ENCODE peak calls at places on chromosome 15, in six cellular contexts. E is AG04450; T is keratinocyte; Q is dorsolateral prefrontal cortex; J is brain microvascular endothelial cell; Y is CD8-positive, alpha-beta T cell. S is an unnamed sample. For H3K27me3, the result is how much of the 10 kb centered on the place peaks cover.

GRCh38 chr15:92934706-92935105 is 34.6 kb downstream of the CHD2 start:
- DNase-seq in T (no peak), E (no peak), Q (no peak), Y (no peak), J (no peak), S (no peak)

GRCh38 chr15:53787349-53787748 is 27.9 kb upstream of the WDR72 start:
- DNase-seq in T (no peak), J (no peak), Y (no peak), E (no peak), Q (no peak), S (no peak)

GRCh38 chr15:77620297-77620696 is 12.4 kb downstream of the LINGO1 start:
- DNase-seq in Y (no peak), E (no peak), T (no peak), J (no peak), Q (no peak), S (no peak)

GRCh38 chr15:101504866-101505609 is 15.5 kb upstream of the PCSK6 start:
- DNase-seq in E (no peak), Q (no peak), Y (no peak), T (no peak), J (no peak), S (no peak)

GRCh38 chr15:100842756-100843730 is 36.6 kb upstream of the ALDH1A3 start:
- DNase-seq in T (no peak), Y (no peak), Q (no peak), E (peak), J (peak), S (peak)

GRCh38 chr15:82301296-82302016 is 38.8 kb downstream of the SAXO2 start:
- DNase-seq in Y (no peak), Q (no peak), J (no peak), T (no peak), E (no peak), S (no peak)

GRCh38 chr15:68433551-68433950 is 1.6 kb upstream of the ITGA11 start:
- DNase-seq in T (no peak), Y (no peak), Q (no peak), E (no peak), J (no peak), S (no peak)

GRCh38 chr15:67433495-67434099 is 87.3 kb upstream of the C15orf61 start:
- DNase-seq in Q (no peak), Y (no peak), T (no peak), E (peak), J (peak), S (no peak)

GRCh38 chr15:86892774-86893449 is 813.2 kb downstream of the AGBL1 start:
- DNase-seq in Q (no peak), Y (no peak), T (no peak), E (no peak), J (peak), S (no peak)

GRCh38 chr15:44668925-44669324 is 5.5 kb upstream of the SPG11 start:
- DNase-seq in Y (no peak), T (no peak), E (no peak), Q (no peak), J (no peak), S (no peak)

GRCh38 chr15:81163961-81164800 is 30.1 kb downstream of the CFAP161 start:
- DNase-seq in J (peak), Y (no peak), Q (no peak), E (peak), T (no peak), S (peak)

GRCh38 chr15:50353999-50354837 is 780 bp downstream of the GABPB1 start:
- DNase-seq in J (peak), T (peak), E (peak), Y (peak), Q (no peak), S (peak)

GRCh38 chr15:90401499-90401898 is 13.5 kb downstream of the IQGAP1 start:
- DNase-seq in Q (no peak), E (no peak), Y (no peak), T (no peak), J (no peak), S (no peak)

GRCh38 chr15:65208656-65209055 is 2.6 kb downstream of the CILP start:
- DNase-seq in E (no peak), Y (no peak), T (no peak), Q (no peak), J (no peak), S (no peak)

GRCh38 chr15:80070840-80071239 is 11.4 kb downstream of the ZFAND6 start:
- DNase-seq in Q (no peak), E (no peak), T (no peak), J (no peak), Y (no peak), S (no peak)

GRCh38 chr15:66440501-66440900 is 53.8 kb downstream of the MAP2K1 start:
- DNase-seq in E (no peak), T (no peak), J (no peak), Q (no peak), Y (no peak), S (no peak)

GRCh38 chr15:67109141-67110034 is 44.0 kb downstream of the SMAD3 start:
- DNase-seq in E (peak), J (peak), T (no peak), Y (no peak), Q (no peak), S (peak)

GRCh38 chr15:89034305-89034704 is 54.0 kb upstream of the ABHD2 start:
- DNase-seq in E (no peak), T (no peak), J (peak), Y (no peak), Q (no peak), S (no peak)

GRCh38 chr15:91942676-91943417 is 89.3 kb downstream of the SLCO3A1 start:
- DNase-seq in Y (peak), T (no peak), E (peak), Q (no peak), J (peak), S (peak)

DNA sequence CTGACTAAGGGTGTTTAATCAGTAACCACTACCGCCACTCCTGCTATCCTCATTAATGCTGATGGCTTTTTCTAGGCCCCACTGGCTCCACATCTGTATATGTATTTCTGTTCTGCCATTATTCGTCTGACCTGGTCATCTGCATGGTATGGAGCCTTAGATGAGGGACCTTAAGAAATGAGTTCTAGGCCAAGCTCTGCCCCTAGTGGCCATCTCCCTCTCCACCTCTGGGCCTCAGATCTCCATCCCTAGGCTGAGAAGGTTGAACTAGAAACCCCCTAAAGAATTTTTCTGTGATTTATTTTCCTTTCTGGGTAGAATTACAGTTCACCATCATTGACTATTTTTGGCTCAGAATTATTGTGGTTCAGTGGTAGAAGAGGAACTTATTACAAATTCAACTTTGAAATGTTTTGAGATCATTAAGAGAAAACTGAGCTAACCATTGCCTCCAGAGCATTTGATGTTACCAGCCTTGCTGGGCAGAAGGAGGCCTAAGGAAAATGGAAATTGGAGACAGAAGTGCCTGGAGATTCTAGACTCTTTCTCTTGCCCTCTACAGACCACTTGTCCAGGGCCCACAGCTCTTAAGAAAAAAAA is 325.2 kb upstream of the NR2E3 start:
- DNase-seq in J (no peak), T (no peak), Y (no peak), Q (no peak), E (no peak), S (no peak)
- TF ChIP-seq CTCF in J (peak), T (peak), Y (no peak), Q (no peak), E (peak), S (peak)

GRCh38 chr15:63094495-63094931 is 27.1 kb upstream of the LACTB start:
- DNase-seq in Q (no peak), Y (no peak), E (peak), J (peak), T (no peak), S (no peak)
- H3K4me3 ChIP-seq in Q (no peak), Y (no peak), E (peak), J (no peak), T (no peak), S (no peak)

GRCh38 chr15:30073915-30074314 is 8.8 kb upstream of the GOLGA8J start:
- DNase-seq in Y (no peak), Q (no peak), T (no peak), E (no peak), J (no peak), S (no peak)
- H3K27me3 ChIP-seq in Y (under half), Q (under half), T (under half), E (under half), J (under half), S (under half)

GRCh38 chr15:25727867-25728600 is 135.1 kb downstream of the ATP10A start:
- DNase-seq in T (no peak), Y (no peak), E (no peak), Q (no peak), J (no peak), S (no peak)

GRCh38 chr15:25725758-25726157 is 137.4 kb downstream of the ATP10A start:
- DNase-seq in E (no peak), Q (no peak), J (no peak), T (no peak), Y (no peak), S (no peak)

GRCh38 chr15:25728816-25729215 is 134.3 kb downstream of the ATP10A start:
- DNase-seq in J (no peak), T (no peak), Y (no peak), Q (no peak), E (no peak), S (no peak)

GRCh38 chr15:25727116-25727515 is 136.0 kb downstream of the ATP10A start:
- DNase-seq in Y (no peak), J (no peak), T (no peak), E (no peak), Q (no peak), S (no peak)

DNA sequence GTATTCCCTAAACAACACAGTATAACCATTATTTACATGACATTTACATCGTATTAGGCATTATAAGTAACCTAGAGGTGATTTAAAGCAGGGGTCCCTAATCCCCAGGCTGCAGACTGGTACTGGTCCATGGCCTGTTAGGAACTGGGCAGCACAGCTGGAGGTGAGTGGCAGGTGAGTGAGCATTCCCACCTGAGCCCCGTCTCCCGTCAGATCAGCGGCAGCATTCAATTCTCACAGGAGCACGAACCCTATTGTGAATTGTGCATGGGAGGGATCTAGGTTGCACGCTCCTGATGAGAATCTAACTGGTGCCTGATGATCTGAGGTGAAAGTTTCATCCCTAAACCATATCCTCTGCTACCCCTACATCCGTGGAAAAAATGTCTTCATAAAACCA is 138.2 kb downstream of the ATP10A start:
- DNase-seq in E (no peak), Q (no peak), Y (no peak), J (no peak), T (no peak), S (no peak)
- TF ChIP-seq CTCF in E (no peak), Q (no peak), Y (no peak), J (no peak), T (no peak), S (no peak)

GRCh38 chr15:69954726-69955125 is 143.0 kb downstream of the TLE3 start:
- DNase-seq in T (no peak), Q (no peak), Y (no peak), J (no peak), E (no peak), S (no peak)
- H3K4me3 ChIP-seq in T (no peak), Q (no peak), Y (no peak), J (no peak), E (no peak), S (no peak)

DNA sequence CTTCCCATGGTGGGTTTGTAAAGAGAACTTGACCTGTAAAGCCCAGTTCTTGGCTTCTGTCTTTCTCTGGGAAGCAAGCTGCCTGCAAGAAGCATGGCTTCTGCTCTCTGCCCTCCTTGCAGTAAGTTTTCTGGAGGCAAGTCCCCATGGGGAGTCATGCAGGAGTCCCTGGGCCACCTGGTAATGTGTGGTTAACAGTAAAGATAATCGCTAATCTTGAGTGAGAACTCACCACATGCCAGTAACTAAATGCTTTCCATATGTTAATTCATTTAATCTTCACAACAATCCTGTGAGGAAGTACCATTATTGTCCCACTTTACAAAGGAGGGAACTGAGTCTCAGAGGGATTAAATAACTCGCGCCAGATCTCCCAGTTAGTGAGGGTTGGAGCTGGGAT is 4.2 kb downstream of the CAPN3 start:
- DNase-seq in E (no peak), T (no peak), J (no peak), Q (no peak), Y (no peak), S (no peak)
- H3K27me3 ChIP-seq in E (under half), T (under half), J (under half), Q (under half), Y (under half), S (under half)

GRCh38 chr15:51829360-51830278 is at the start of gene TMOD3:
- DNase-seq in T (peak), E (peak), Y (peak), Q (peak), J (peak), S (peak)
- TF ChIP-seq CTCF in T (peak), E (peak), Y (no peak), Q (peak), J (no peak), S (peak)

GRCh38 chr15:38650384-38650783 is 85.8 kb upstream of the RASGRP1 start:
- DNase-seq in Y (no peak), Q (no peak), E (no peak), T (no peak), J (no peak), S (no peak)
- H3K4me3 ChIP-seq in Y (no peak), Q (no peak), E (no peak), T (no peak), J (no peak), S (no peak)